ENCODE peak calls at places on chromosomes 5 and 9, in nine cellular contexts. J is MM.1S, K is neural progenitor cell, Q is GM12878, E is PC-3, H is PC-9, T is HCT116, I is GM23248, O is fibroblast of lung. D is an unnamed sample. For H3K9me3, the result is how much of the 10 kb centered on the place peaks cover.

GRCh38 chr9:132768932-132769894 is 98.9 kb downstream of the GTF3C4 start:
- DNase-seq in E (peak), I (peak), Q (peak), O (peak), J (peak), H (no peak), T (no peak), K (peak), D (no peak)

GRCh38 chr5:138725153-138725884 is 27.9 kb upstream of the CTNNA1 start:
- DNase-seq in E (peak), T (peak), O (peak), K (peak), J (peak), H (peak), I (peak), Q (no peak), D (peak)

GRCh38 chr9:83538172-83538889 is at the start of gene FRMD3:
- DNase-seq in J (peak), E (peak), Q (no peak), K (peak), H (peak), I (peak), T (peak), O (peak), D (no peak)

GRCh38 chr5:112485802-112486427 is 66.8 kb upstream of the EPB41L4A start:
- DNase-seq in Q (no peak), E (no peak), T (no peak), J (no peak), I (no peak), H (no peak), K (no peak), O (no peak), D (no peak)

GRCh38 chr9:2574215-2574614 is 47.4 kb upstream of the VLDLR start:
- DNase-seq in K (no peak), E (peak), T (no peak), J (no peak), H (no peak), Q (no peak), O (no peak), I (peak), D (no peak)

GRCh38 chr9:125446581-125447094 is 185.0 kb downstream of the GAPVD1 start:
- DNase-seq in H (no peak), J (no peak), T (no peak), I (no peak), K (peak), E (no peak), O (no peak), Q (peak), D (no peak)

GRCh38 chr5:138461343-138462125 is 3.7 kb upstream of the EGR1 start:
- DNase-seq in Q (no peak), T (no peak), K (no peak), I (peak), J (no peak), O (peak), H (no peak), E (peak), D (no peak)

GRCh38 chr5:139141841-139142240 is 56.3 kb downstream of the SIL1 start:
- DNase-seq in O (peak), K (no peak), E (peak), T (peak), Q (no peak), I (peak), H (peak), J (no peak), D (no peak)

GRCh38 chr5:121668635-121669034 is 183.0 kb upstream of the FTMT start:
- DNase-seq in I (no peak), O (peak), T (peak), E (peak), Q (no peak), J (no peak), H (no peak), K (no peak), D (no peak)

GRCh38 chr9:136007906-136008692 is 46.9 kb upstream of the UBAC1 start:
- DNase-seq in E (peak), K (no peak), T (peak), Q (no peak), J (no peak), O (peak), I (peak), H (no peak), D (no peak)

GRCh38 chr9:121902483-121903135 is 190.5 kb downstream of the TTLL11 start:
- DNase-seq in T (no peak), H (no peak), E (no peak), K (no peak), J (no peak), O (peak), Q (peak), I (peak), D (no peak)

GRCh38 chr5:107154598-107154997 is 516.1 kb downstream of the EFNA5 start:
- DNase-seq in T (no peak), H (no peak), K (no peak), J (no peak), E (no peak), I (no peak), Q (no peak), O (no peak), D (no peak)

GRCh38 chr5:431711-432050 is 11.3 kb upstream of the EXOC3 start:
- DNase-seq in Q (no peak), J (no peak), K (no peak), I (no peak), E (no peak), O (no peak), T (no peak), H (no peak), D (no peak)

GRCh38 chr5:173527671-173528070 is 88.8 kb downstream of the BOD1 start:
- DNase-seq in T (no peak), I (no peak), O (no peak), H (no peak), E (no peak), J (no peak), K (no peak), Q (no peak), D (no peak)

GRCh38 chr5:74801941-74802340 is 34.9 kb downstream of the NSA2 start:
- DNase-seq in H (no peak), J (no peak), O (peak), Q (no peak), I (peak), K (no peak), T (no peak), E (peak), D (no peak)

DNA sequence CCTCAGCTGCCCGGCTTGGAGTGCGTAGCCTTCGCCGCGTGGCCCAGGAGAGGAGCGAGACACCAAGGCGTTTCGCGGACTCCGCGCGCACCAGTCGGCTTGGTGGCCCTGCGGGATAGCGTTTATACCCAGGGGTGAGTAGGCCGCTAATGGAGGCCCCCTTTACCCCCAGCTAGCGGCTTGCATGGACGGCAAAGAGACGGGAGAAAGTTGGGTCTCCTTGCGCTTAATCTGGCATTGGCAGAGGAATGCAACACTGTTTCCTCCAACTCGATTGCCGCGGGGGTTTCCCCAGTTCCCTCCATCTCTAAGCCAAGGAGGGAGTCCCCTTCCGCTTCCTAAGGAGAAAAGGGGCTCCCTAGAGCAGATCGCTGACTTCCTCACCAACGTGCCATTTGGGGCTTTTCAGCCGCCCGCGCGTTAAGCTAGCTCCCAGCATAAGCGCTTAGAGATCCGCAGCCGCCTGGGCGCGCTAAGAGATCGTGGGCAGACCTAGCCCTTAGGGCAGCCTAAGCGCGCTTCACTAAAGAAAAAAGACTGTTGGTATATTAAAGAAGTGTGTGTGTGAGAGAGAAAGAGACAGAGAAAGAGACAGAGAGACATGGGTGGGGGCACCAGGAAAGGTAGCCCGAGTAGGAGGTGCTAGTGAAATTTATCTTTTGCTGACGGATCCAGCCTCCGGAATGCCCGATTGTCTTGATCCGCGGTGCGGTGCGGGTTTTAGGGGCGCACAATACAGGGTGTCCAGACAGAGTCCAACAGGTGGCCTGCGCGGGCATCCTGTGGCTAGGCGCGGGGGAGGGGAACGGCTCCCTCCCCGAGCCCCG is 597.9 kb upstream of the SGCD start:
- DNase-seq in Q (no peak), J (no peak), O (peak), I (peak), K (peak), H (no peak), T (no peak), E (no peak), D (no peak)
- TF ChIP-seq EZH2 in Q (no peak), J (no peak), O (no peak), I (no peak), K (peak), H (no peak), T (no peak), E (no peak), D (no peak)

GRCh38 chr9:79699479-79699878 is 127.7 kb downstream of the TLE4 start:
- DNase-seq in H (no peak), E (no peak), I (no peak), J (no peak), K (no peak), O (no peak), T (no peak), Q (no peak), D (no peak)

GRCh38 chr9:79705704-79706103 is 133.9 kb downstream of the TLE4 start:
- DNase-seq in I (no peak), K (no peak), Q (no peak), J (no peak), T (no peak), H (no peak), E (no peak), O (no peak), D (no peak)

GRCh38 chr9:79700607-79701330 is 129.0 kb downstream of the TLE4 start:
- DNase-seq in T (no peak), H (no peak), E (no peak), I (peak), O (no peak), K (no peak), Q (no peak), J (no peak), D (no peak)

GRCh38 chr9:79698988-79699387 is 127.2 kb downstream of the TLE4 start:
- DNase-seq in K (no peak), E (no peak), T (no peak), J (no peak), Q (no peak), I (no peak), O (no peak), H (no peak), D (no peak)

DNA sequence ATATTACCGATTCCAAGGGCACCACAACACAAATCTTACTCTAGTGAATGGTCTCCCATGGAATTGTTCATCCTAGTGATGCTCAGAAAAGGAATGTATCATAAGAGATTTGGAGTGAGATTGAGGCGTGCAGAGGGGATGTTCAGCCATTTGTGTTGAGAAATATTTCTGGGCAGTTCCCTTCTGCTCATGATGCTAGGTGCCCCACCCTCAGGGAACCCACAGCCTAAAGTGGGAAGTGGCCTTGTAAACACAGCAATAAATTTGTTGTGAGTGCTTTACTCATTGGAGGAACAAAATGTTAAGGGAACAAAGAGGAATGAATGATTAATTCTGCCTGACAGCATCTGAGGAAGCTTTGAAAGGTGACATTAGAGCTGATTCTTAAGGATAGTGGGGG is 129.9 kb downstream of the TLE4 start:
- DNase-seq in J (no peak), E (peak), Q (no peak), O (no peak), T (no peak), H (no peak), I (peak), K (no peak), D (no peak)
- H3K9me3 ChIP-seq in J (under half), E (under half), Q (under half), O (under half), T (under half), H (under half), I (under half), K (under half), D (under half)

DNA sequence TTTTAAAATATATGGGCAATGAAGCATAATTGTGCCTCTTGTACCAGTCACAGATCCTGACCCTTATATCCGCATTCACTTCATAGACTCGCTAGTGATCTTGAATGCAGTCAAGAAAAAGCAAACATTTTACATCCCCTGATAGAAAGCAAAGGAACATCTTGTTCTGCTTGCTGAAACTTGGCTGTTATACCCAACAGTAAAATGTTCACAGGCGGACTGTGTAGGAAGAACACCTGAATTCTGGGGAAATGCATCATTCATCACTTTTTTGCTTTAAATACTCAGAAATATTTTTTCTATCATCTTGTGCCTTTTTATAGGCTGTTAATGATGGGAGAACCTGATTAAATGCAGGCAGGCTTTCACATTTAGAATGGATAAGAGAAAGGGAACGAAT is 756.4 kb downstream of the TLE1 start:
- DNase-seq in J (no peak), T (no peak), I (no peak), Q (no peak), K (no peak), H (no peak), E (no peak), O (no peak), D (no peak)
- TF ChIP-seq EZH2 in J (no peak), T (no peak), I (no peak), Q (no peak), K (no peak), H (no peak), E (no peak), O (no peak), D (no peak)

DNA sequence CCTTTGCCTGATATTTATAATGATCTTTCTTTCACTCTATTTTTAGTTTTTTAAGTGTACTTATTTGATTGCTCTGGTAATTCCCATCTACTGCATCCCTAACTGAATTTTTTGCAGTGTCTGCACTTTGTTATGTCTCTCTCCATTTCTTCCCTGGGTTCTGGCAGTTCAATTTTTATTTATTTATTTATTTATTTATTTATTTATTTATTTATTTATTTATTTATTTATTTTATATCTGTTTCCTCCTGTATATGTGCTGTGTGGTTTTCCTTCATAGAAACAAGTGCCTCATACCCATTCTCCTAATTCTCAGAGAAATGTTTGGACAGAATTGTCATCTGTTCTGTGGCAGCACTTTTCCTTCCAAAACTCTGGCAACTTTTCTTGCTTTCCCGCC is 2370.8 kb upstream of the WWC1 start:
- DNase-seq in E (no peak), O (no peak), K (no peak), H (no peak), I (no peak), J (no peak), Q (no peak), T (no peak), D (no peak)
- H3K9me3 ChIP-seq in E (under half), O (under half), K (under half), H (under half), I (under half), J (under half), Q (under half), T (under half), D (under half)

D was measured in SK-N-MC.